ENCODE peak calls at places on chromosome 10, in ten cellular contexts. R is A673; N is lower lobe of right lung; Y is PC-3; G is body of pancreas; Z is thoracic aorta; P is astrocyte; F is mucosa of descending colon; T is left ventricle myocardium inferior; L is CD4-positive, CD25-positive, alpha-beta regulatory T cell. O is an unnamed sample.

GRCh38 chr10:60235001-60235400 is 154.7 kb downstream of the ANK3 start:
- DNase-seq in R (peak; percentile 53), N (no peak), Y (peak; percentile 77), G (no peak), Z (no peak), P (peak; percentile 65), F (no peak), T (no peak), L (no peak), O (no peak)

GRCh38 chr10:33260403-33261239 is 73.8 kb downstream of the NRP1 start:
- DNase-seq in R (no peak), N (no peak), Y (no peak), G (no peak), Z (no peak), P (peak; percentile 56), F (no peak), T (no peak), L (no peak), O (no peak)

GRCh38 chr10:88437411-88437810 is 145.7 kb downstream of the RNLS start:
- DNase-seq in R (no peak), N (no peak), Y (no peak), G (no peak), Z (no peak), P (no peak), F (no peak), T (no peak), L (no peak), O (no peak)

GRCh38 chr10:72846225-72846624 is 47.3 kb upstream of the OIT3 start:
- DNase-seq in R (no peak), N (no peak), Y (peak; percentile 100), G (no peak), Z (no peak), P (peak; percentile 87), F (no peak), T (no peak), L (no peak), O (no peak)

GRCh38 chr10:37865957-37866671 is 8.7 kb upstream of the ZNF248 start:
- DNase-seq in R (no peak), N (no peak), Y (no peak), G (no peak), Z (no peak), P (no peak), F (peak; percentile 61), T (no peak), L (no peak), O (no peak)

GRCh38 chr10:122248356-122249302 is 22.5 kb upstream of the BTBD16 start:
- DNase-seq in R (no peak), N (no peak), Y (no peak), G (no peak), Z (no peak), P (no peak), F (no peak), T (no peak), L (no peak), O (no peak)

GRCh38 chr10:125684583-125684982 is 1.6 kb upstream of the TEX36 start:
- DNase-seq in R (no peak), N (no peak), Y (no peak), G (no peak), Z (no peak), P (no peak), F (no peak), T (no peak), L (no peak), O (no peak)

GRCh38 chr10:71963756-71964668 is at the start of gene CHST3:
- DNase-seq in R (peak; percentile 55), N (peak; percentile 62), Y (peak; percentile 37), G (peak; percentile 53), Z (no peak), P (peak; percentile 50), F (peak; percentile 66), T (peak; percentile 86), L (no peak), O (peak; percentile 92)

GRCh38 chr10:116005301-116005700 is 267.7 kb downstream of the GFRA1 start:
- DNase-seq in R (no peak), N (no peak), Y (no peak), G (no peak), Z (no peak), P (no peak), F (no peak), T (no peak), L (no peak), O (no peak)

GRCh38 chr10:42598249-42598873 is 40.0 kb downstream of the ZNF33B start:
- DNase-seq in R (no peak), N (no peak), Y (no peak), G (no peak), Z (no peak), P (no peak), F (no peak), T (no peak), L (no peak), O (no peak)

GRCh38 chr10:42593284-42593683 is 45.1 kb downstream of the ZNF33B start:
- DNase-seq in R (no peak), N (no peak), Y (no peak), G (no peak), Z (no peak), P (peak; percentile 10), F (no peak), T (no peak), L (no peak), O (no peak)

GRCh38 chr10:42596196-42596595 is 42.2 kb downstream of the ZNF33B start:
- DNase-seq in R (no peak), N (no peak), Y (no peak), G (no peak), Z (no peak), P (no peak), F (no peak), T (no peak), L (no peak), O (no peak)

GRCh38 chr10:42594246-42594650 is 44.1 kb downstream of the ZNF33B start:
- DNase-seq in R (no peak), N (no peak), Y (no peak), G (no peak), Z (no peak), P (peak; percentile 39), F (no peak), T (no peak), L (no peak), O (no peak)
- H3K36me3 ChIP-seq in R (peaks cover 40% of the 10 kb centered on the region), N (peaks cover 39% of the 10 kb centered on the region), Y (peaks cover 90% of the 10 kb centered on the region), G (peaks cover 41% of the 10 kb centered on the region), Z (peaks cover 37% of the 10 kb centered on the region), P (peaks cover 20% of the 10 kb centered on the region), F (peaks cover 10% of the 10 kb centered on the region), T (peaks cover 70% of the 10 kb centered on the region), L (peaks cover 59% of the 10 kb centered on the region), O (peaks cover 63% of the 10 kb centered on the region)

GRCh38 chr10:11150876-11151275 is 133.2 kb downstream of the CELF2 start:
- DNase-seq in R (no peak), N (no peak), Y (no peak), G (no peak), Z (no peak), P (no peak), F (no peak), T (no peak), L (no peak), O (no peak)

GRCh38 chr10:11148638-11149037 is 131.0 kb downstream of the CELF2 start:
- DNase-seq in R (no peak), N (no peak), Y (no peak), G (no peak), Z (no peak), P (no peak), F (no peak), T (no peak), L (no peak), O (no peak)

GRCh38 chr10:11148131-11148530 is 130.5 kb downstream of the CELF2 start:
- DNase-seq in R (no peak), N (no peak), Y (no peak), G (no peak), Z (no peak), P (no peak), F (no peak), T (no peak), L (no peak), O (no peak)

GRCh38 chr10:11150255-11150731 is 132.6 kb downstream of the CELF2 start:
- DNase-seq in R (no peak), N (no peak), Y (no peak), G (no peak), Z (no peak), P (no peak), F (no peak), T (no peak), L (no peak), O (no peak)

GRCh38 chr10:11149499-11149898 is 131.8 kb downstream of the CELF2 start:
- DNase-seq in R (no peak), N (peak; percentile 54), Y (no peak), G (no peak), Z (no peak), P (no peak), F (no peak), T (no peak), L (peak; percentile 42), O (no peak)
- H3K4me3 ChIP-seq in R (no peak overlapping the region), N (peak overlapping the region; percentile 20), Y (no peak overlapping the region), G (no peak overlapping the region), Z (no peak overlapping the region), P (no peak overlapping the region), F (no peak overlapping the region), T (no peak overlapping the region), L (peak overlapping the region; percentile 78), O (no peak overlapping the region)

GRCh38 chr10:133520193-133520738 is 6.9 kb upstream of the CYP2E1 start:
- DNase-seq in R (peak; percentile 85), N (peak; percentile 90), Y (peak; percentile 79), G (peak; percentile 91), Z (no peak), P (no peak), F (peak; percentile 88), T (peak; percentile 80), L (peak; percentile 73), O (peak; percentile 66)
- H3K9me3 ChIP-seq in R (peaks cover 4% of the 10 kb centered on the region), N (peaks cover 15% of the 10 kb centered on the region), Y (peaks cover 7% of the 10 kb centered on the region), G (no peaks in the 10 kb centered on the region), Z (peaks cover 12% of the 10 kb centered on the region), P (no peaks in the 10 kb centered on the region), F (peaks cover 12% of the 10 kb centered on the region), T (peaks cover 28% of the 10 kb centered on the region), L (peaks cover 8% of the 10 kb centered on the region), O (peaks cover 8% of the 10 kb centered on the region)

GRCh38 chr10:45644527-45644926 is 28.0 kb downstream of the ZFAND4 start:
- DNase-seq in R (no peak), N (no peak), Y (no peak), G (no peak), Z (no peak), P (no peak), F (no peak), T (no peak), L (no peak), O (no peak)

GRCh38 chr10:45640049-45640448 is 32.5 kb downstream of the ZFAND4 start:
- DNase-seq in R (no peak), N (no peak), Y (no peak), G (no peak), Z (no peak), P (no peak), F (no peak), T (no peak), L (no peak), O (no peak)

GRCh38 chr10:45646384-45647050 is 26.1 kb downstream of the ZFAND4 start:
- DNase-seq in R (no peak), N (no peak), Y (no peak), G (no peak), Z (no peak), P (no peak), F (no peak), T (no peak), L (no peak), O (no peak)

DNA sequence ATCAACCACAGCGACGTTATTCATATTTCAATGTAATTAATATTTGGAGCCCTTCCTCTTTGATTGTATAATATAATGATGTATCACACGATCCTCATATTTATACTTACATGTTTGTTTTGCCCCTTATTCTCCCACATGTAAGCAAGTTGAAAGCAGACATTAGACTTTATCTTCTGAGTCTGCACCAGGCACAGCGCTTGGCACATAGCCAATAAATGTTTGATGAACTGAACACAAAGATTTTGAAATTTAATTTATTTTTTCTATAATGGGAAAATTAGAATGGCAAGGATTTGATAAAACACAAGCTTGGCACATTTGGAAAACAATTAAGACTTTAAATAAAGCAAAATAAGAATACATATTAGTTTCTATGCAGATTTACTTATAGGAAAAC is 31.6 kb downstream of the ZFAND4 start:
- DNase-seq in R (no peak), N (no peak), Y (no peak), G (no peak), Z (no peak), P (no peak), F (no peak), T (no peak), L (no peak), O (no peak)
- H3K36me3 ChIP-seq in R (no peaks in the 10 kb centered on the region), N (peaks cover 37% of the 10 kb centered on the region), Y (no peaks in the 10 kb centered on the region), G (peaks cover 2% of the 10 kb centered on the region), Z (no peaks in the 10 kb centered on the region), P (no peaks in the 10 kb centered on the region), F (no peaks in the 10 kb centered on the region), T (peaks cover 22% of the 10 kb centered on the region), L (peaks cover 12% of the 10 kb centered on the region), O (peaks cover 16% of the 10 kb centered on the region)